ENCODE peak calls at places on chromosomes 5 and 9, in five cellular contexts. O, S, Q, H and W are unnamed samples.

GRCh38 chr5:112995764-112996618 is 19.4 kb downstream of the DCP2 start:
- DNase-seq in H (peak; percentile 75), S (peak; percentile 77), O (peak; percentile 87), Q (peak; percentile 76), W (peak; percentile 46)

GRCh38 chr5:124949862-124950261 is 203.4 kb upstream of the ZNF608 start:
- DNase-seq in H (no peak), Q (no peak), S (peak; percentile 42), O (no peak), W (no peak)

GRCh38 chr5:126597156-126597555 is 2.1 kb upstream of the ALDH7A1 start:
- DNase-seq in O (no peak), Q (peak; percentile 91), S (no peak), H (no peak), W (no peak)

GRCh38 chr9:109181284-109181683 is 14.2 kb upstream of the FRRS1L start:
- DNase-seq in H (no peak), S (no peak), Q (no peak), O (no peak), W (no peak)

GRCh38 chr9:36835271-36835996 is 198.6 kb downstream of the PAX5 start:
- DNase-seq in H (no peak), O (no peak), S (no peak), Q (no peak), W (no peak)

GRCh38 chr5:141811287-141812155 is 66.7 kb downstream of the PCDH1 start:
- DNase-seq in S (no peak), Q (no peak), H (no peak), O (peak; percentile 18), W (no peak)

GRCh38 chr9:124621371-124622328 is 114.5 kb upstream of the NR5A1 start:
- DNase-seq in S (no peak), O (no peak), Q (peak; percentile 37), H (no peak), W (no peak)

GRCh38 chr5:60357302-60357701 is 342.7 kb downstream of the DEPDC1B start:
- DNase-seq in O (no peak), S (no peak), Q (no peak), H (no peak), W (no peak)

GRCh38 chr5:36356915-36357314 is 55.2 kb upstream of the RANBP3L start:
- DNase-seq in O (no peak), S (no peak), H (no peak), Q (no peak), W (no peak)

GRCh38 chr9:134155812-134156360 is 8.5 kb downstream of the RNU6ATAC start:
- DNase-seq in O (no peak), Q (no peak), H (no peak), S (no peak), W (no peak)
- H3K36me3 ChIP-seq in O (no peaks in the 10 kb centered on the region), Q (peaks cover 70% of the 10 kb centered on the region), H (peaks cover 93% of the 10 kb centered on the region), S (no peaks in the 10 kb centered on the region), W (peaks cover 63% of the 10 kb centered on the region)

GRCh38 chr5:134113908-134114875 is at the start of gene TCF7:
- DNase-seq in H (peak; percentile 85), Q (peak; percentile 71), S (peak; percentile 70), O (peak; percentile 78), W (peak; percentile 85)
- TF ChIP-seq POLR2A in H (no peak), Q (no peak), S (no peak), O (no peak), W (peak; percentile 27)

DNA sequence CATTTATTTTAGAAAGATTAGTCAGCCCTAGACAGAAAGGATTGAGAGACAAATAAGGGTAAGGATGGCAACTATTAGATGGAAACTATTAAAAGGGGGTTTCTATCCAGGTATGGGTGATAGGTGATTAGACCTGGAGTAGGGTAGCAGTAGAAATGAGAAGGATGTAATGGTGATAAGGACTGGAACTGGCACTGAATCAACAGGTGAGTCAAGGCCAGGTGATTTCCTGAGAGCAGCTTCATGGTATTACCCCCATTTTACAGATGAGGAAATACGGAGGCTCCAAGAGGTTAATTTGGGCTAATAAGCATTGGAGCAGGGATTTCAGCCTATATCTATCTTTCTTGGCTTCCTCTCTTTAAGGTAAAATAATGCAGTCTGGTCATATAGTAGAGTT is 55.7 kb downstream of the CAST start:
- DNase-seq in O (no peak), S (no peak), Q (no peak), H (no peak), W (no peak)
- H3K36me3 ChIP-seq in O (no peaks in the 10 kb centered on the region), S (no peaks in the 10 kb centered on the region), Q (no peaks in the 10 kb centered on the region), H (no peaks in the 10 kb centered on the region), W (no peaks in the 10 kb centered on the region)

DNA sequence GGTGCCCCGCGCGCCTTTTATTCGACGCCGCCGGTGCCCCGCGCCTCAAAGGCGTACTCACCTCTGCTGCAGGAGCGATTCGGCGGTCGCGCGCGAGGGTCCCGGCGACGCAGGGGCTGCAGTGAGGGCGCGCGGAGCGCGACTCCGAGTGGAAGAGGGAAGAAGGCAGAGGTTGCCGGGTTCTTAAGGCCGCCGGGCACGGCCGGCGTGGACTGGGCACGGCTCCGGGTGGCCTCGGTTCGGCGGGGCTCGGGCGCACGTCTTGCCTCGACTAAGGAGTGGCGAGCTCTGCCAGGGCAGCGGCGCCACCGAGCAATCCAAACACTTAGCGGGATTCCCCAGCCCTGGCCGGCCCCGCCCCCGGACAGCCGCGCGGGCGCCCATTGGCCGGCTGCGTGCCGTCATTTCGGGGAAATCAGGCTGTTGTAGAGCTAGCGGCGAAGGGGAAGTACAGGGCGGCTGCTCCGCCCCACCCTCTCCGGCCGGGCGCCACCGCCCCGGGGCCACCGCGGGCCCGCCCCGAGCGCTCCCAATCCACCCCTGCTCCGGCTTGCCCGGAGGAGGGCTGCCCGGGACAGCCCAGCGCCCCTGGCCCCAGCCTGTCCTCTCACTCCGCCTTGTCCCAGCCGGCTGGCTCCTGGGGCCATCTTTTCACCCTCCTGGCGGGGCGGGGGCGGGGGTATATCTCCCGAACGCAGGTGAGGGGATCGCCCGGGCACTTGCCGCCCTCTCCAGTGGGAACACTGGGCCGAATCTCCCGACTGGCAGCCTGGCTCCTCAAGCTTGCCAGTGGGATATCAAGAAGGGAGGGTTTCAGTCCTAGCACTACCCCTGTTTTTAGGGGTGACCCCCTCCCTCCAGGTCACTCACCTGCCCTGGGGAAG is at the start of gene IRF1:
- DNase-seq in S (peak; percentile 95), Q (peak; percentile 94), H (peak; percentile 97), O (peak; percentile 97), W (peak; percentile 99)
- TF ChIP-seq POLR2A in S (peak; percentile 97), Q (peak; percentile 99), H (no peak), O (peak; percentile 90), W (peak; percentile 99)

GRCh38 chr5:56737002-56737621 is 78.2 kb upstream of the MAP3K1 start:
- DNase-seq in O (no peak), Q (peak; percentile 75), S (no peak), H (no peak), W (no peak)

GRCh38 chr5:56740000-56740399 is 75.3 kb upstream of the MAP3K1 start:
- DNase-seq in Q (no peak), O (no peak), H (no peak), S (no peak), W (no peak)

GRCh38 chr5:56740868-56741267 is 74.5 kb upstream of the MAP3K1 start:
- DNase-seq in Q (no peak), O (no peak), S (no peak), H (no peak), W (no peak)

GRCh38 chr5:56735845-56736641 is 79.3 kb upstream of the MAP3K1 start:
- DNase-seq in O (no peak), Q (no peak), H (no peak), S (no peak), W (no peak)

GRCh38 chr5:56737918-56738606 is 77.3 kb upstream of the MAP3K1 start:
- DNase-seq in Q (no peak), H (no peak), O (no peak), S (no peak), W (no peak)
- H3K36me3 ChIP-seq in Q (no peaks in the 10 kb centered on the region), H (no peaks in the 10 kb centered on the region), O (no peaks in the 10 kb centered on the region), S (no peaks in the 10 kb centered on the region), W (no peaks in the 10 kb centered on the region)

DNA sequence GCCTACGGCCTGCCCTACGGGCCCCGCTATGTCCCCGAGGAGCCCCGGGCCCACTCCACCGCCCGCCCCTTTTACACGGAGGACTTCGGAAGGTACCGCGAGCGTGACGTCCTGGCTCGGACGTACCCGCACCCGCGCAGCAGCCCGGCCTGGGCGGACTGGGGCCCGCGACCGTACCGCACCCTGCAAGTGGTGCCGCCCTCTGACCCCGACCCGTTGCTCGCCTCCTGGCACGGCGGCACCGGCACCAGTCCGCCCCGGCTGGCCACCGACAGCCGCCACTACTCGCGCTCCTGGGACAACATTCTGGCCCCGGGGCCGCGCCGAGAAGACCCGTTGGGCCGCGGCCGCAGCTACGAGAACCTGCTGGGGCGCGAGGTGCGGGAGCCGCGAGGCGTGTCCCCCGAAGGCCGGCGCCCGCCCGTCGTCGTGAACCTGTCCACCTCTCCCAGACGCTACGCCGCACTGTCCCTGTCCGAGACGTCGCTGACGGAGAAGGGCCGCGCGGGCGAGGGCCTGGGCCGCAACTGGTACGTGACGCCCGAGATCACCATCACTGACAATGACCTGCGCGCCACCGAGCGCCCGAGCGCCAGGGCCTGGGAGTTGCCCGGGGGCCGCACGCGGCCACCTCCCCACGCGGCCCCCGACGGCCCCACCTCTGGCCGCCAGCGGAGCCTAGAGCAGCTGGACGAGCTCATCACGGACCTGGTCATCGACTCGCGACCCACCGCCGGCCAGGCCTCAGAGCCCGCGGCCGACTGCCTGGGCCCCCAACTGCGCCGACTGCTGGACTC is 3.4 kb downstream of the AJM1 start:
- DNase-seq in H (no peak), Q (no peak), O (no peak), S (no peak), W (no peak)
- TF ChIP-seq POLR2A in H (no peak), Q (no peak), O (no peak), S (no peak), W (no peak)

DNA sequence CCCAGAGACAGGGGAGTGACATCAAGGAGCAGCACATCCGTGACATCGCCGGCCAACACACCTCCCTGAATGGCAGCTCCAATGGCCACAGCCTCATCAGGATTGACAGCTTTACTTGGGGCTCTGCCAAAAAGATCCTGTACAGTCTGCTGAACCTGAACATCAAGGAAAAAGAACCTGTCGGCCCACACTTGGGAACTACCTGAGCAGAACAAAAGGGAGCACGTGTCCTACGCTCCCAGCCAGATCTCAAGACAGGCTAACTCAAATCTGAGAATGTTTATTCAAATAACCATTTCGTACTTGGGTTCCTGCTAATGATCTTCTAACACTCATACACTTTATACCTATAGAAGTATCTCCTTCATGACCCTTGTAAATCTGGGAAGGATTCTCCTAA is 15.3 kb downstream of the HSPA9 start:
- DNase-seq in Q (no peak), S (no peak), H (peak; percentile 40), O (no peak), W (no peak)
- H3K36me3 ChIP-seq in Q (peaks cover 56% of the 10 kb centered on the region), S (no peaks in the 10 kb centered on the region), H (peaks cover 99% of the 10 kb centered on the region), O (no peaks in the 10 kb centered on the region), W (peaks cover 12% of the 10 kb centered on the region)